ENCODE peak calls at places on chromosomes 6 and 20, in five cellular contexts. Y is hepatocyte, V is body of pancreas, X is left ventricle myocardium inferior, H is left lung. N is an unnamed sample.

GRCh38 chr6:47133230-47134000 is 91.3 kb upstream of the ADGRF1 start:
- DNase-seq in X (no peak), V (no peak), H (no peak), Y (no peak), N (no peak)

GRCh38 chr6:89984926-89985743 is 90.9 kb downstream of the GJA10 start:
- DNase-seq in H (no peak), V (peak; percentile 26), Y (peak; percentile 28), X (peak; percentile 89), N (no peak)

GRCh38 chr6:135209803-135210202 is 28.7 kb downstream of the MYB start:
- DNase-seq in X (no peak), H (no peak), V (no peak), Y (no peak), N (no peak)

GRCh38 chr6:160013987-160014868 is 45.3 kb downstream of the IGF2R start:
- DNase-seq in H (no peak), V (peak; percentile 31), Y (no peak), X (no peak), N (no peak)

GRCh38 chr6:9467746-9468145 is 947.1 kb downstream of the TFAP2A start:
- DNase-seq in H (no peak), Y (peak; percentile 28), V (no peak), X (no peak), N (no peak)

GRCh38 chr6:3208096-3208774 is 19.2 kb downstream of the TUBB2B start:
- DNase-seq in H (no peak), Y (peak; percentile 35), V (no peak), X (no peak), N (no peak)

GRCh38 chr6:29946787-29947186 is 4.5 kb downstream of the HLA-A start:
- DNase-seq in V (no peak), X (no peak), H (no peak), Y (no peak), N (no peak)

GRCh38 chr20:49510562-49511117 is 28.2 kb upstream of the KCNB1 start:
- DNase-seq in Y (peak; percentile 36), H (peak; percentile 61), X (peak; percentile 73), V (peak; percentile 41), N (no peak)

GRCh38 chr6:32885698-32886286 is 31.8 kb downstream of the PSMB9 start:
- DNase-seq in Y (peak; percentile 81), X (no peak), V (no peak), H (no peak), N (no peak)

GRCh38 chr6:139570166-139570565 is 195.7 kb upstream of the CITED2 start:
- DNase-seq in X (no peak), V (no peak), H (no peak), Y (no peak), N (no peak)

GRCh38 chr20:31801511-31801910 is 17.6 kb upstream of the MYLK2 start:
- DNase-seq in V (no peak), X (no peak), H (no peak), Y (no peak), N (no peak)

DNA sequence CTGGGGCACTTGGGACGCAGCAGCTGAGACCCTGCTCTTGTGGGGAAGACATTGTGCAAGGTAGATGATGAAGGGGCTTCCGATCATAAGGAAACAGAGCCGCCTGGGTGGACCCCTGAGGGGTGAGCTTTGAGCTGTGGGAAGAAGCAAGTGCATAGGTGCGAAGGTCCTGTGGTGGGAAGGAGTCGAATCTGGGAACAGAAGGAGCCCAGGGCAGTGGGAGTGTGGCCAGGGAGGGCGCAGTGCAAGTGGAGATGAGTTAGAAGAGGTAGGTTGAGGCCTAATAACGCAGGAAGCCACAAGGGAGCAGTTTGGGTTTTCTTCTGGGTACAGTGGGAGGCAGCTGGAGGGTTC is 10.3 kb downstream of the RBM38 start:
- DNase-seq in X (no peak), V (no peak), H (peak; percentile 36), Y (no peak), N (no peak)
- H3K4me1 ChIP-seq in X (peaks cover 83% of the 10 kb centered on the region), V (peaks cover 6% of the 10 kb centered on the region), H (peaks cover 62% of the 10 kb centered on the region), Y (no peaks in the 10 kb centered on the region), N (peaks cover 65% of the 10 kb centered on the region)

GRCh38 chr20:35465976-35466375 is 10.6 kb downstream of the CEP250 start:
- DNase-seq in H (no peak), V (no peak), Y (no peak), X (peak; percentile 40), N (no peak)

GRCh38 chr20:35472209-35472608 is 16.8 kb downstream of the CEP250 start:
- DNase-seq in X (no peak), H (no peak), V (no peak), Y (no peak), N (no peak)

GRCh38 chr20:35467339-35468224 is 12.2 kb downstream of the CEP250 start:
- DNase-seq in X (no peak), Y (peak; percentile 39), H (no peak), V (no peak), N (no peak)

GRCh38 chr20:35466856-35467255 is 11.5 kb downstream of the CEP250 start:
- DNase-seq in Y (no peak), V (no peak), X (no peak), H (no peak), N (no peak)

DNA sequence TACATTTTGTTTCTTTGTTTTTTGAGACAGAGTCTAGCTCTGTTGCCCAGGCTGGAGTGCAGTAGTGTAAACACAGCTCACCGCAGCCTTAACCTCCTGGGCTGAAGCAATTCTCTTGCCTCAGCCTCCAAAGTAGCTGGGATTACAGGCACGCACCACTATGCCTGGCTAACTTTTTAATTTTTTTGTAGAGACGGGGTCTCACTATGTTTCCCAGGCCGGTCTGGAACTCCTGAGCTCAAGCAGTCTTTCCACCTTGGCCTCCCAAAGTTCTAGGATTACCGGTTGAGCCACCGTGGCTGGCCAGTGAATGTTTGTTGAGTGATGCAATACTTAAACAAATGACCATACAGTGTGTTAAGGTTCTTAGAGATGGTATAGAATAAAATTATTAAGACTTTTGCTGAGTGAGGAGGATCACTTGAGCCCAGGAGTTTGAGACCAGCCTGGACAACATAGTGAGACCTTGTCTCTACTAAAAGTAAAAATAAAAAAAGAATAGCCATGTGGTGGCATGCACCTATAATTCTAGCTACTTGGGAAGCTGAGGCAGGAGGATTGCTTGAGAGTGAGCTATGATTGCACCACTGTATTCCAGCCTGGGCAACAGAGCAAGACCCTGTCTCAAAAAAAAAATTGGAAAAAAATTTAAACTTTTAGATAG is 13.4 kb downstream of the CEP250 start:
- DNase-seq in H (no peak), X (no peak), Y (no peak), V (no peak), N (no peak)
- H3K36me3 ChIP-seq in H (no peaks in the 10 kb centered on the region), X (peaks cover 88% of the 10 kb centered on the region), Y (no peaks in the 10 kb centered on the region), V (peaks cover 13% of the 10 kb centered on the region), N (peaks cover 9% of the 10 kb centered on the region)

GRCh38 chr6:168096271-168096764 is 17.3 kb upstream of the FRMD1 start:
- DNase-seq in H (peak; percentile 64), X (peak; percentile 11), Y (no peak), V (no peak), N (no peak)

GRCh38 chr6:168095741-168096250 is 16.8 kb upstream of the FRMD1 start:
- DNase-seq in Y (no peak), H (peak; percentile 62), X (peak; percentile 7), V (no peak), N (no peak)

GRCh38 chr6:168097621-168098430 is 18.8 kb upstream of the FRMD1 start:
- DNase-seq in X (peak; percentile 57), Y (no peak), H (peak; percentile 49), V (peak; percentile 91), N (no peak)

GRCh38 chr6:168098431-168098861 is 19.4 kb upstream of the FRMD1 start:
- DNase-seq in H (peak; percentile 76), X (peak; percentile 11), V (no peak), Y (no peak), N (no peak)

DNA sequence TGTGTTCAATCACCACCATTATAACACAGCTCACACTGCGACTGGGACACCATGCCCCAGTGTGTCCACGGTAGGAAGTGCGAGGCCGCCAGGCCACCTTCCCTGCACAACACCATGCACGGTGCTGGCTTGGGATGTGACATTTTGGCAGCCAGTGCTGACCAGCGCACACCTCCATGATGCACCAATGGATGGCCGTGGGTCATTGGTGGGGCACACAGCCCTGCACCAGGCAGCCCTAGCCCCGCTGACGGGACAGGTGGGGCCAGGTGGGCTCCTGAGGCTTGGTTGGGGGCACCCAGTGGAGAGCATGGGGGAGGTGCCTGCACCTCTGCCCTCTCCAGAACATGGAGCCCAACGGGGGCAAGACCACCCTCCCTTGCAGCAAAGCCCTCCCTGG is 18.2 kb upstream of the FRMD1 start:
- DNase-seq in Y (no peak), X (peak; percentile 13), H (peak; percentile 67), V (no peak), N (no peak)
- H3K4me1 ChIP-seq in Y (no peaks in the 10 kb centered on the region), X (peaks cover 30% of the 10 kb centered on the region), H (peaks cover 5% of the 10 kb centered on the region), V (peaks cover 55% of the 10 kb centered on the region), N (no peaks in the 10 kb centered on the region)

GRCh38 chr20:32847964-32848363 is 10.8 kb upstream of the EFCAB8 start:
- DNase-seq in V (no peak), H (no peak), X (no peak), Y (no peak), N (no peak)
- H3K36me3 ChIP-seq in V (peaks cover 9% of the 10 kb centered on the region), H (no peaks in the 10 kb centered on the region), X (peaks cover 69% of the 10 kb centered on the region), Y (no peaks in the 10 kb centered on the region), N (peaks cover 71% of the 10 kb centered on the region)

GRCh38 chr6:166338854-166339253 is 3.5 kb downstream of the SFT2D1 start:
- DNase-seq in H (no peak), X (no peak), V (no peak), Y (no peak), N (no peak)

GRCh38 chr6:166335378-166336366 is 6.7 kb downstream of the SFT2D1 start:
- DNase-seq in V (no peak), X (no peak), Y (no peak), H (no peak), N (no peak)

GRCh38 chr6:166334878-166335277 is 7.5 kb downstream of the SFT2D1 start:
- DNase-seq in H (no peak), X (no peak), V (no peak), Y (no peak), N (no peak)

GRCh38 chr6:166333172-166333995 is 9.0 kb downstream of the SFT2D1 start:
- DNase-seq in H (no peak), Y (no peak), V (no peak), X (no peak), N (peak; percentile 16)

GRCh38 chr6:166336847-166337246 is 5.5 kb downstream of the SFT2D1 start:
- DNase-seq in H (no peak), X (no peak), Y (no peak), V (no peak), N (no peak)
- H3K4me1 ChIP-seq in H (peaks cover 71% of the 10 kb centered on the region), X (peaks cover 60% of the 10 kb centered on the region), Y (peaks cover 13% of the 10 kb centered on the region), V (peaks cover 26% of the 10 kb centered on the region), N (peaks cover 25% of the 10 kb centered on the region)

GRCh38 chr20:20036756-20037155 is 15.5 kb downstream of the CRNKL1 start:
- DNase-seq in Y (no peak), X (no peak), H (no peak), V (no peak), N (no peak)
- H3K36me3 ChIP-seq in Y (no peaks in the 10 kb centered on the region), X (peaks cover 92% of the 10 kb centered on the region), H (no peaks in the 10 kb centered on the region), V (peaks cover 64% of the 10 kb centered on the region), N (peaks cover 92% of the 10 kb centered on the region)